ENCODE peak calls at places on chromosomes 2 and 18, in five cellular contexts. O is lower lobe of right lung, B is astrocyte of the cerebellum, P is tibial artery, A is fibroblast of lung. N is an unnamed sample.

GRCh38 chr2:150609831-150610582 is 122.5 kb upstream of the RND3 start:
- DNase-seq in P (no peak), A (peak), B (peak), O (no peak), N (no peak)

GRCh38 chr2:119352357-119352756 is 14.3 kb downstream of the C2orf76 start:
- DNase-seq in B (no peak), O (no peak), P (no peak), A (no peak), N (no peak)

GRCh38 chr2:148391324-148391723 is 253.2 kb upstream of the EPC2 start:
- DNase-seq in P (no peak), B (peak), O (no peak), A (peak), N (no peak)

GRCh38 chr2:10287766-10288165 is 14.9 kb upstream of the HPCAL1 start:
- DNase-seq in P (no peak), B (no peak), A (no peak), O (no peak), N (no peak)

GRCh38 chr2:233850745-233851144 is 3.6 kb downstream of the HJURP start:
- DNase-seq in B (no peak), P (no peak), O (no peak), A (no peak), N (no peak)

GRCh38 chr2:71473346-71474035 is 20.1 kb downstream of the DYSF start:
- DNase-seq in B (no peak), O (no peak), P (no peak), A (no peak), N (no peak)

GRCh38 chr2:220855296-220855695 is 716.8 kb downstream of the EPHA4 start:
- DNase-seq in O (no peak), B (peak), A (peak), P (no peak), N (peak)

GRCh38 chr18:47331641-47332040 is 80.2 kb upstream of the SKOR2 start:
- DNase-seq in O (no peak), B (no peak), A (no peak), P (no peak), N (no peak)

GRCh38 chr2:226687641-226688253 is 111.9 kb downstream of the IRS1 start:
- DNase-seq in O (no peak), P (no peak), A (peak), B (no peak), N (no peak)

GRCh38 chr2:54555318-54555837 is 99.3 kb downstream of the SPTBN1 start:
- DNase-seq in P (no peak), O (no peak), A (no peak), B (no peak), N (no peak)

GRCh38 chr2:111157071-111157661 is 36.5 kb downstream of the BCL2L11 start:
- DNase-seq in B (no peak), P (no peak), O (no peak), A (no peak), N (no peak)

GRCh38 chr2:22626621-22627020 is 758.4 kb upstream of the KLHL29 start:
- DNase-seq in P (no peak), O (no peak), B (no peak), A (no peak), N (no peak)

GRCh38 chr2:151609705-151610104 is 124.6 kb downstream of the NEB start:
- DNase-seq in O (no peak), B (no peak), P (no peak), A (no peak), N (no peak)

GRCh38 chr2:238955648-238956531 is 108.0 kb downstream of the TWIST2 start:
- DNase-seq in P (no peak), O (no peak), B (no peak), A (peak), N (no peak)

GRCh38 chr2:167941604-167942003 is 305.8 kb downstream of the STK39 start:
- DNase-seq in B (no peak), P (no peak), A (no peak), O (no peak), N (no peak)

GRCh38 chr18:75223687-75224347 is 13.2 kb downstream of the TSHZ1 start:
- DNase-seq in O (no peak), A (peak), B (no peak), P (no peak), N (no peak)

GRCh38 chr2:145245268-145245667 is 725.3 kb upstream of the ZEB2 start:
- DNase-seq in A (no peak), O (no peak), P (no peak), B (no peak), N (no peak)
- TF ChIP-seq CTCF in A (no peak), O (no peak), P (no peak), B (no peak), N (no peak)

GRCh38 chr2:43220229-43220981 is 6.0 kb downstream of the ZFP36L2 start:
- DNase-seq in O (no peak), B (no peak), A (peak), P (no peak), N (no peak)
- H3K4me3 ChIP-seq in O (peak), B (peak), A (peak), P (peak), N (peak)

GRCh38 chr2:85887566-85888019 is 1.2 kb downstream of the ST3GAL5 start:
- DNase-seq in B (no peak), P (peak), A (peak), O (peak), N (no peak)

GRCh38 chr2:85889648-85890281 is 975 bp upstream of the ST3GAL5 start:
- DNase-seq in O (peak), A (no peak), B (no peak), P (peak), N (no peak)

GRCh38 chr2:85888745-85889647 is at the start of gene ST3GAL5:
- DNase-seq in A (peak), O (peak), B (no peak), P (peak), N (no peak)

GRCh38 chr2:85886585-85886984 is 2.2 kb downstream of the ST3GAL5 start:
- DNase-seq in O (peak), P (peak), B (no peak), A (peak), N (no peak)

DNA sequence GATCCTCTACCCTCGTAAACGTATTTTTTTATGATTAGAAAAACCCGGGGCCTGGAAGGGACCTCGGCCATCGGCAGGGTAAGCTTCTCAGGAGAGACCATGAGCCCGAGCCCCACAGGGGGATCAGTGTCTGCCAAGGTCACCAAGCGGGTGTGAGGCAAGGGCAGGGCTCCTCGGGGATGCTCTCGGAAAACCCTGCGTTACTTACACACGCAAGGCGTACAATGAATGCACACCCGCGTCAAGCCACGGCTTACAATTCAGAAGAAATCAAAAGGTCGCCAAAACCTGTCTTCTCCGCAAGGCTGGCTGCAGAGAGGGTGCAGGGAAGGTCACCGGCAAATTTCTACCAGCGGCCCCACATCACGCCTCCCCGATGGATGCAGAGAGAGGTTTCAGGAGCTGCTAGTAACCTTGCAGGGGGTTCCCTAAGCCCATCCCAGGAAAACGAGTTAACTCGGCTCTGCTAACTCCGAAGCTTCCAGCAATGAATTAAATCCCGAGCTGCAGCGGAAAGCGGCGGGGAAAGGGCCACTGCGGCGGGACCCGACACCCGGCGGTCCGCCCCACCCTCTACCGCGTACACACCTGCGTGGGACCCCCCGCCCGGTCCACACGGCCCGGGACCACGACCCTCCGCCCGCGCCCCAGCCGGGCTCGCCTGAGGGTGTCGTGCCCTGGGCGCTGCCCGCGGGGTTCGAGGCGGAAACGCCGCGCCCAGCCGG is 608 bp downstream of the ST3GAL5 start:
- DNase-seq in B (no peak), P (no peak), A (no peak), O (peak), N (no peak)
- TF ChIP-seq CTCF in B (no peak), P (no peak), A (no peak), O (no peak), N (no peak)

GRCh38 chr2:101348851-101349250 is 38.5 kb downstream of the CREG2 start:
- DNase-seq in O (no peak), A (no peak), B (no peak), P (no peak), N (no peak)
- H3K4me3 ChIP-seq in O (no peak), A (no peak), B (no peak), P (no peak), N (no peak)

DNA sequence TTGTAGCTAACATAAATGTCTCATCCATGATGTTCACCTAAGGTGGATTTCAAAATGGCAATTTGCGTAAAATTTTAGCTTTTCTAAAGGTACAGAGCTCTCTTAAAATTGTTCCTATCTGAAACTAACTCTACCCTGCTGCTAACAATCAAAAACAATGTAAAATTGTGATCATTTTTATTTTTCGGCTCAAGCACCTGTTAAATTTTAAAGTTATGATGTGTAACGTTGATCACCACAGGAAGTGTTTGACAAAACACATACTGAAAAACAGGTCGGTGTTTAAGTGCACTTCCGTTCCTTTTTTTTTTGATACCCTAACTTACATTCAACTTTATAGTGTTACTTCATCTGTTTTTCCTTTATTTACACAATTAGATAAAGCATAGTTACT is 6.1 kb upstream of the NCK2 start:
- DNase-seq in B (no peak), P (no peak), A (no peak), O (no peak), N (no peak)
- TF ChIP-seq CTCF in B (no peak), P (no peak), A (no peak), O (no peak), N (no peak)

GRCh38 chr2:73285162-73285739 is 973 bp upstream of the FBXO41 start:
- DNase-seq in A (no peak), B (no peak), P (no peak), O (no peak), N (no peak)
- H3K4me3 ChIP-seq in A (no peak), B (no peak), P (peak), O (peak), N (no peak)

GRCh38 chr2:43802135-43802534 is 28.3 kb downstream of the DYNC2LI1 start:
- DNase-seq in B (no peak), A (no peak), P (no peak), O (no peak), N (no peak)

GRCh38 chr2:43800894-43801293 is 27.1 kb downstream of the DYNC2LI1 start:
- DNase-seq in A (no peak), O (no peak), B (no peak), P (no peak), N (no peak)

GRCh38 chr2:43796206-43796605 is 22.4 kb downstream of the DYNC2LI1 start:
- DNase-seq in P (no peak), A (no peak), B (no peak), O (no peak), N (no peak)

GRCh38 chr2:43803113-43803512 is 29.3 kb downstream of the DYNC2LI1 start:
- DNase-seq in B (no peak), O (no peak), P (no peak), A (no peak), N (no peak)

DNA sequence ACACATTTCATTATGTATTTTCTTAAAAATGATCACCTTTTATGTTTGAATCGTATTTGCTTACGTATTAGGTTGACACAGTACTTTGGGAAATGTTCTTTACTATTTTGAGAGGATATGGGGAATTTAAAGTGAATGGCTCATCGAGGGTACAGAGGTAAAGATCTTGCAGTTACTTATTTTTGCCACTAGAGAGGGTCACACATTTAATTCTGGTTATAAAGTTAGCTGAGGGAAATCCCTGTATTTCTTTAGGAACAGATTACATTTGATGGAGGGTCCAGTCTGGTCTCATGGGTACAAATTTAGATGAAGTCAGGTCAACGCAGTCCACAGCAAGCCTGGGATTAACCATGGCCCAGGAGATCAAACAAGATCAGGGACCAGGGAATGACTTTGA is 24.5 kb downstream of the DYNC2LI1 start:
- DNase-seq in B (no peak), O (no peak), A (no peak), P (no peak), N (no peak)
- TF ChIP-seq CTCF in B (peak), O (no peak), A (peak), P (no peak), N (peak)

DNA sequence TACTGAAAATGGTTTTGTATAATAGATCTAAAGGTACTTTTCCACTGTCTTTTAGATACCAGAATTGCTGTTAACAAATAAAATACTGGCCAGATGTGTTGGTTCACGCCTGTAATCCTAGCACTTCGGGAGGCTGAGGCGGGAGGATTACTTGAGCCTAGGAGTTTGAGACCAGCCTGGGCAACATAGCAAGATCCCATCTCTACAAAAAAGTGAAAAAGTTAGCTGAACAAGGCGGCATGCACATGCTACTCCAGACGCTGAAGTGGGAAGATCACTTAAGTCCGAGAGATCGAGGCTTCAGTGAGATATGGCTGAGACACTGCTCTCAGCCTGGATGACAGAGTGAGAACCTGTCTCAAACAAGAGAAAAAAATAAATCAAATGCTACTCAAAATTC is 2.8 kb downstream of the HNMT start:
- DNase-seq in A (no peak), B (no peak), O (no peak), P (no peak), N (no peak)
- H3K4me3 ChIP-seq in A (no peak), B (no peak), O (peak), P (no peak), N (no peak)

GRCh38 chr2:126658910-126659613 is 3.1 kb downstream of the GYPC start:
- DNase-seq in B (no peak), O (peak), P (peak), A (peak), N (peak)
- TF ChIP-seq CTCF in B (no peak), O (no peak), P (no peak), A (no peak), N (no peak)

GRCh38 chr2:64650257-64650656 is 3.5 kb downstream of the SERTAD2 start:
- DNase-seq in A (no peak), O (no peak), P (no peak), B (no peak), N (no peak)

GRCh38 chr2:64650722-64651338 is 2.9 kb downstream of the SERTAD2 start:
- DNase-seq in P (no peak), B (no peak), O (no peak), A (no peak), N (no peak)

GRCh38 chr2:64651590-64651989 is 2.1 kb downstream of the SERTAD2 start:
- DNase-seq in O (no peak), A (no peak), P (no peak), B (no peak), N (no peak)

GRCh38 chr2:64649013-64649484 is 4.7 kb downstream of the SERTAD2 start:
- DNase-seq in O (no peak), B (no peak), P (no peak), A (no peak), N (no peak)

DNA sequence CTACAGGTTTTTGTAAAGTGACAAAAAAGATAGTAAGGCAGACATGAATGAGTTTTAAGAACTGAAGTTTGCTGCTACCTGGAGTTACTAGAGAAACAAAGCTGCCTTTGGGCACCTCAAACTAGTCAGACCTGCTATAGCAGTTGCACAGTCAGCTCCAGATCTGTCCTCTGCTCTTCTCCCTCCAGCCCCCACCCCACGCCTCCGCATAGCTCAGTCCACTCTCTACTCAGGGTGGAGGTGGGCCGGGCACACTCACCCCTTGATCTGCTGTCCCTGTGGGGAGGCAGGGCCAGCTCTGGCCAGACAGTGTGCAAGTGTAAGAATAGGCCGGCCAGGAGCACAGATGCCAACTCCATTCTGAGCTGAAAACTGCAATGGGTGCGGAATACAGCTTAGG is 4.1 kb downstream of the SERTAD2 start:
- DNase-seq in P (no peak), B (no peak), O (no peak), A (no peak), N (no peak)
- H3K4me3 ChIP-seq in P (no peak), B (no peak), O (no peak), A (no peak), N (no peak)

N was measured in retinal pigment epithelial cell.